ENCODE peak calls at places on chromosomes 11 and 22, in four cellular contexts. C is PC-3, W is lower lobe of right lung, T is ovary. E is an unnamed sample. For H3K9me3 and H3K27me3, the result is how much of the 10 kb centered on the place peaks cover.

GRCh38 chr11:59755701-59756495 is 722 bp downstream of the STX3 start:
- DNase-seq in W (peak), T (peak), C (peak), E (peak)

GRCh38 chr11:119728226-119728626 is 774 bp downstream of the NECTIN1 start:
- DNase-seq in T (no peak), C (peak), W (no peak), E (peak)

GRCh38 chr22:29607426-29607825 is 4.0 kb downstream of the NF2 start:
- DNase-seq in C (no peak), T (no peak), W (no peak), E (no peak)

GRCh38 chr11:73649206-73649605 is 2.8 kb downstream of the PLEKHB1 start:
- DNase-seq in C (no peak), W (no peak), T (no peak), E (no peak)

GRCh38 chr11:16986434-16987204 is 27.6 kb downstream of the PLEKHA7 start:
- DNase-seq in W (peak), C (peak), T (peak), E (no peak)

GRCh38 chr11:6571434-6572008 is 31.9 kb downstream of the RRP8 start:
- DNase-seq in T (no peak), W (no peak), C (no peak), E (no peak)

GRCh38 chr11:115580927-115581680 is 76.9 kb upstream of the CADM1 start:
- DNase-seq in C (no peak), W (peak), T (no peak), E (peak)

GRCh38 chr11:8192896-8193209 is 24.0 kb upstream of the RIC3 start:
- DNase-seq in W (no peak), T (no peak), C (no peak), E (no peak)

GRCh38 chr11:96426356-96427103 is 36.7 kb downstream of the JRKL start:
- DNase-seq in C (peak), W (no peak), T (no peak), E (no peak)

GRCh38 chr11:111327908-111328624 is 29.7 kb downstream of the POU2AF3 start:
- DNase-seq in T (no peak), C (no peak), W (peak), E (peak)

GRCh38 chr11:2534131-2534956 is 89.5 kb downstream of the KCNQ1 start:
- DNase-seq in T (peak), W (no peak), C (peak), E (no peak)

GRCh38 chr22:42695294-42695693 is 25.4 kb downstream of the A4GALT start:
- DNase-seq in W (no peak), C (no peak), T (no peak), E (peak)

GRCh38 chr11:45173064-45173463 is 26.6 kb downstream of the PRDM11 start:
- DNase-seq in T (no peak), C (peak), W (no peak), E (no peak)

GRCh38 chr22:19879996-19880785 is 25.5 kb upstream of the GNB1L start:
- DNase-seq in W (peak), T (peak), C (no peak), E (no peak)

GRCh38 chr11:119125849-119126248 is 4.5 kb downstream of the HINFP start:
- DNase-seq in C (no peak), W (no peak), T (no peak), E (no peak)

GRCh38 chr11:46348986-46349401 is 1.7 kb downstream of the DGKZ start:
- DNase-seq in C (no peak), W (no peak), T (no peak), E (no peak)

GRCh38 chr11:44840526-44840925 is 110.2 kb downstream of the TP53I11 start:
- DNase-seq in T (no peak), W (no peak), C (no peak), E (peak)

GRCh38 chr22:46355369-46355995 is 20.0 kb downstream of the TRMU start:
- DNase-seq in W (peak), C (peak), T (peak), E (peak)

GRCh38 chr11:19595840-19596751 is 116.5 kb upstream of the NAV2 start:
- DNase-seq in T (no peak), W (no peak), C (peak), E (peak)

GRCh38 chr22:31211504-31211861 is 615 bp upstream of the LIMK2 start:
- DNase-seq in T (no peak), W (no peak), C (no peak), E (no peak)

GRCh38 chr11:888290-889212 is 22.1 kb downstream of the CHID1 start:
- DNase-seq in C (no peak), W (no peak), T (no peak), E (no peak)

GRCh38 chr11:79436911-79437273 is 3.9 kb downstream of the TENM4 start:
- DNase-seq in C (no peak), T (no peak), W (no peak), E (no peak)

GRCh38 chr11:60699282-60699681 is at the start of gene MS4A8:
- DNase-seq in C (no peak), T (no peak), W (no peak), E (no peak)

GRCh38 chr22:46997311-46997970 is 235.0 kb downstream of the TBC1D22A start:
- DNase-seq in C (no peak), T (no peak), W (no peak), E (no peak)

GRCh38 chr11:112581747-112582146 is 321.1 kb upstream of the PLET1 start:
- DNase-seq in T (no peak), W (no peak), C (no peak), E (no peak)

GRCh38 chr11:105226062-105226461 is 86.5 kb upstream of the CARD18 start:
- DNase-seq in W (no peak), T (no peak), C (no peak), E (no peak)

GRCh38 chr11:33598426-33599069 is 102.1 kb downstream of the C11orf91 start:
- DNase-seq in T (no peak), W (no peak), C (no peak), E (no peak)

GRCh38 chr11:111460752-111461305 is 51.4 kb downstream of the BTG4 start:
- DNase-seq in T (no peak), W (no peak), C (no peak), E (peak)

GRCh38 chr22:23763579-23764331 is 965 bp downstream of the C22orf15 start:
- DNase-seq in C (no peak), W (peak), T (no peak), E (no peak)

DNA sequence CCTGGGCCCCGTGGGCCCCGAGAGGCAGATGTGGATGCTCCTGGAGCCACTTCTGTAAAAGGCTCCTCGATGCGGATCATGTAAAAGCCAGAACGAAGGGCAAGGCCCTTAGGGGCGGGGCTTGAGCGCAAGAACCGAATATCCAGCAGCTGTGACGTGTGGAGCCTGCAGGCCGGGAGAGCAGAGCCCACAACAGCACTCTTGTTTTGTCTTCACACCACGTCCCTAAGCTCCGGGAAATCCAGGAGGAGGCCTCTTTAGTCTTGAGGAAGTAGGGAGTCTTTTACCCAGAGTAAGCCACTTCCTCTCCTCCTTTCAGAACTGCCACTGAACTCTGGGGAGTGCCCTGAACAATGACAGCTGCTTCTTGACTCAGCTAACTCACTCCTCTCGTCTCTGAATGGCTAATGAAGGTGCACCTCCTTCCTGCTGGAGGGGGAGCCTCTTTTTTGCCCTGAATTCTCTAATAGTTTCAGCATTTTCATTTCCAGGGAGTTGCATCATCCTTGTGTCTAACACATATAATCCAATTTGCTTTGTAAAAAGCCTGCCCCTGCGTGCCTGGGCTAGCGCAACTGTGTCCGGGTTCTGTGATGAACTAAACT is 12.5 kb downstream of the L3MBTL2 start:
- DNase-seq in W (peak), T (peak), C (no peak), E (no peak)
- H3K4me3 ChIP-seq in W (peak), T (no peak), C (no peak), E (no peak)

DNA sequence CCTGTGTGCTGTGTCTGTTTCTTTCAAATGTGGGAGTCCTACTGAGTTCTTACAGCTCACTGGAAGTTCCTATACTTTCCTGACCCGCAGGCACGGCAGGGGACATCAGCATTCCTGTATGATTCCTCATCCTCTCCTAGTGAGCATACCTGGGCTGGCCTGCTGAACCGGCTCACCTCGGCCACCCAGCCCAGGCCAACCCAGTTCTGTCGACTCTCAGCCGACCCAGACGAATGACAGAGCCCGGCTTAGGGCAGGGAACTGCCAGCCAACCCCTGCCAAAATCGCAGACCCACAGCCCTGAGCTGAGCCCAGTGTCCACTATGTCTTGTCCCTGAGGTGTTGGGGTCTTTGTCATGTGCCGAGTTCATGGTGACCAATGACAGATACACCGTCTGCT is 339.7 kb downstream of the BRD1 start:
- DNase-seq in C (peak), T (no peak), W (no peak), E (no peak)
- H3K9me3 ChIP-seq in C (under half), T (under half), W (under half), E (under half)

GRCh38 chr11:133969072-133969471 is 12.3 kb upstream of the IGSF9B start:
- DNase-seq in C (no peak), W (no peak), T (no peak), E (peak)
- H3K27me3 ChIP-seq in C (under half), W (under half), T (under half), E (under half)

DNA sequence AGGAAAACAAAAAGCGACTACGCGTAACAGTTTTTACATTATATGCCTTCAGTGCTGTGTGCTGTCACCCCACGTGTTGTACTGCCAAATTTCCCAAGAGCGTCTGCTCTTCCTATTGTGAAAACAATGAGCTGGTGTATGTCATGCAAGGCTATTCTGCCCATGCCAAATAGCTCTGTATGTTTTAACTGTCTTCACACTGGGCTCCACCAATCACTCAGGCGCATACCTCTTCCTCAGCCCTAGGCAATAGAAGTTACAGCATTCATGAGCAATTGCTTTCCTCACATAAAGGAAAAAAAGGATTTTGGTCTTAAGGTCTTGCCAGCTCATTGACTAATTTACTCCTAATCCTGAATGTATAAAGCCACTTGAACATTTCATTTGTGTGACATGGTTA is 606.8 kb downstream of the NTM start:
- DNase-seq in T (no peak), C (peak), W (no peak), E (peak)
- H3K4me3 ChIP-seq in T (no peak), C (peak), W (no peak), E (no peak)

DNA sequence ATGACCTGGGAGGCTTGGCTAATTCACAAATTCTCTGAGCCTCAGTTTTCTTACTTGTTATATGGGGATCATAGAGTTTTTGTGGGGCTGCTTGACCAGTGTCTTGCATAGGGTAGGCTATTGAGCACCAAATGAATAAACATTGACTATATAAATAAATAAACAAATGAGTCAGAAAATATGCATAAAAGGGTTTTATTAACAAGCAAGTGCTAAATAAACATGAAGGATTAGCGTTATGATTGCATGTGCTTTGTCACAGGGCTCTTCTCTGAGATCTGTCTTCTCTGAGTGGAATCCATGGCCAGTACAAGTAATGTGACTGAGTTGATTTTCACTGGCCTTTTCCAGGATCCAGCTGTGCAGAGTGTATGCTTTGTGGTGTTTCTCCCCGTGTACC is at the start of gene OR4B1:
- DNase-seq in T (no peak), W (no peak), C (no peak), E (no peak)
- H3K9me3 ChIP-seq in T (under half), W (under half), C (under half), E (under half)

GRCh38 chr11:68997995-68998348 is 15.1 kb downstream of the MRGPRF start:
- DNase-seq in W (no peak), T (no peak), C (no peak), E (no peak)

GRCh38 chr11:69000831-69001245 is 12.2 kb downstream of the MRGPRF start:
- DNase-seq in T (peak), W (peak), C (peak), E (peak)

GRCh38 chr11:68998390-68998911 is 14.6 kb downstream of the MRGPRF start:
- DNase-seq in W (peak), C (peak), T (peak), E (no peak)

GRCh38 chr11:69000391-69000790 is 12.7 kb downstream of the MRGPRF start:
- DNase-seq in C (no peak), W (no peak), T (no peak), E (no peak)

DNA sequence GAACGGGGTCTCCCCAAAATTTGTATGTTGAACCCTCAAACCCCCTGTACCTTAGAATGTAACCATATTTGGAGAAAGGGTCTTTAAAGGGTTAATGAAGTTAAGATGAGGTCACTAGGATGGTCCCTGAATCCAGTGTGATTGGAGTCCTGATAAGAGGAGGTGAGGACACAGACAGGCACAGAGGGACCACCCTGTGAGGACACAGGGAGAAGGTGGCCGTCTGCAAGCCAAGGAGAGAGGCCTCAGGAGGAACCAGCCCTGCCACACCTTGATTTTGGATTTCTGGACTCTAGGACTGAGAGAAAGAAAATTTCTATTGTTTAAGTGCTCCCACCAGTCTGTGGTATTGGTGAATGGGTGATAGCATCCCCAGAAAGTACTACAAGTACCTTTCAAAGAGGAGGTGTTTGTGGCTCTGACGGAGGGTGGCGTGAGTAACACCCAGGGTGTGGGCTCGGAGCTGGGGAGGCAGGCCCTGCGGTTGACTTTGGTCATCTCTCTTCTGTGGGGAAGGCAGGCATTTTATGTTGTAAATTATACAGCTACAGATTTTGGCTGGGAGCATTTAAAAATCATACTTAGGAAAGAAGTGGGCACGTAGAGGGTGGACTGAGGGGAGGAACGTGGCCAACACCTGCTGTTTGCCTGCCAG is 13.8 kb downstream of the MRGPRF start:
- DNase-seq in W (peak), T (peak), C (no peak), E (no peak)
- H3K27me3 ChIP-seq in W (under half), T (under half), C (under half), E (under half)

E was measured in MG63.